ENCODE peak calls at places on chromosomes 16 and 17, in eight cellular contexts. J is heart left ventricle, U is OCI-LY7, B is tibial nerve, Y is PC-9, L is GM12864, I is kidney epithelial cell, Z is WTC11. O is an unnamed sample.

GRCh38 chr17:76738468-76738850 is 540 bp downstream of the MFSD11 start:
- DNase-seq in J (no peak), U (peak; percentile 28), B (no peak), Y (no peak), L (no peak), I (no peak), Z (no peak), O (no peak)

GRCh38 chr17:65753348-65753747 is 191.9 kb upstream of the AXIN2 start:
- DNase-seq in J (no peak), U (no peak), B (no peak), Y (no peak), L (no peak), I (no peak), Z (no peak), O (no peak)

GRCh38 chr16:50917941-50918340 is 176.1 kb downstream of the CYLD start:
- DNase-seq in J (no peak), U (no peak), B (no peak), Y (no peak), L (no peak), I (no peak), Z (no peak), O (no peak)

GRCh38 chr17:49471089-49471683 is 23.9 kb upstream of the NGFR start:
- DNase-seq in J (peak; percentile 72), U (no peak), B (peak; percentile 31), Y (no peak), L (no peak), I (no peak), Z (no peak), O (no peak)

GRCh38 chr17:79960788-79961522 is 74.7 kb downstream of the TBC1D16 start:
- DNase-seq in J (no peak), U (no peak), B (no peak), Y (no peak), L (no peak), I (no peak), Z (no peak), O (no peak)

GRCh38 chr17:29063992-29064391 is 21.1 kb downstream of the PIPOX start:
- DNase-seq in J (no peak), U (no peak), B (peak; percentile 9), Y (no peak), L (no peak), I (no peak), Z (no peak), O (no peak)

GRCh38 chr16:6484931-6485330 is 847.7 kb upstream of the RBFOX1 start:
- DNase-seq in J (no peak), U (no peak), B (no peak), Y (no peak), L (no peak), I (no peak), Z (no peak), O (no peak)

GRCh38 chr17:6070895-6071511 is 824 bp downstream of the WSCD1 start:
- DNase-seq in J (no peak), U (no peak), B (no peak), Y (no peak), L (no peak), I (no peak), Z (no peak), O (peak; percentile 47)

GRCh38 chr17:28384281-28385036 is 13.0 kb downstream of the SARM1 start:
- DNase-seq in J (no peak), U (no peak), B (peak; percentile 14), Y (peak; percentile 62), L (no peak), I (no peak), Z (peak; percentile 53), O (peak; percentile 85)

GRCh38 chr16:69108905-69109252 is 3.4 kb downstream of the HAS3 start:
- DNase-seq in J (no peak), U (no peak), B (no peak), Y (no peak), L (no peak), I (no peak), Z (no peak), O (no peak)

GRCh38 chr16:5025171-5025632 is 8.5 kb downstream of the NAGPA start:
- DNase-seq in J (no peak), U (peak; percentile 49), B (peak; percentile 18), Y (no peak), L (no peak), I (no peak), Z (peak; percentile 85), O (peak; percentile 46)

GRCh38 chr16:82655315-82655714 is 28.5 kb downstream of the CDH13 start:
- DNase-seq in J (no peak), U (no peak), B (no peak), Y (no peak), L (no peak), I (peak; percentile 82), Z (no peak), O (no peak)
- TF ChIP-seq CTCF in J (no peak), U (no peak), B (no peak), Y (no peak), L (no peak), I (no peak), Z (no peak), O (no peak)

GRCh38 chr17:9726291-9726690 is 65.1 kb downstream of the DHRS7C start:
- DNase-seq in J (no peak), U (no peak), B (no peak), Y (no peak), L (no peak), I (no peak), Z (no peak), O (no peak)

GRCh38 chr17:9728005-9728404 is 63.4 kb downstream of the DHRS7C start:
- DNase-seq in J (no peak), U (no peak), B (no peak), Y (no peak), L (no peak), I (no peak), Z (no peak), O (no peak)

GRCh38 chr17:9728564-9728963 is 62.8 kb downstream of the DHRS7C start:
- DNase-seq in J (no peak), U (no peak), B (no peak), Y (no peak), L (no peak), I (no peak), Z (no peak), O (no peak)

GRCh38 chr17:9729034-9729650 is 62.2 kb downstream of the DHRS7C start:
- DNase-seq in J (no peak), U (peak; percentile 56), B (peak; percentile 30), Y (peak; percentile 29), L (peak; percentile 4), I (peak; percentile 4), Z (no peak), O (peak; percentile 80)

DNA sequence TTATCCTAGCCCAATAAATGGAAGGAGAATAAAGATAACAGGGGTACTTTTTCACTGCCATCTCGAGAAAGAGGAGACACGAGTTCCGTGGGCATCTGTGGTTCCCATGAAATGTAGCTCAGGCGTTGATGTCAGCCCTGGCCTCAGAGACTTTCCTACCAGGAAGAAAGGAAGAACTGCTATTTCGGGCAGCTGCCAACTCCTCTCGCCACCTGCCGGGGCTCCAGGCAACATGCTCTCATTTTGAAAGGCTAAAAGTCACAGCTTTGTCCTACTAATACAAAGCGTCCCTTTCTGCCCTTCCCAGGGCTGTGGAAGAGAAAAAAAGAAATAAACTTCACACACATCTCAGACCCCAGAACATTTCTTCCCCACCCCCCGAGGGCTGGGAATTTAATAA is 65.8 kb downstream of the DHRS7C start:
- DNase-seq in J (no peak), U (no peak), B (no peak), Y (no peak), L (no peak), I (no peak), Z (no peak), O (no peak)
- TF ChIP-seq CTCF in J (peak; percentile 13), U (no peak), B (no peak), Y (no peak), L (no peak), I (peak; percentile 38), Z (no peak), O (no peak)

DNA sequence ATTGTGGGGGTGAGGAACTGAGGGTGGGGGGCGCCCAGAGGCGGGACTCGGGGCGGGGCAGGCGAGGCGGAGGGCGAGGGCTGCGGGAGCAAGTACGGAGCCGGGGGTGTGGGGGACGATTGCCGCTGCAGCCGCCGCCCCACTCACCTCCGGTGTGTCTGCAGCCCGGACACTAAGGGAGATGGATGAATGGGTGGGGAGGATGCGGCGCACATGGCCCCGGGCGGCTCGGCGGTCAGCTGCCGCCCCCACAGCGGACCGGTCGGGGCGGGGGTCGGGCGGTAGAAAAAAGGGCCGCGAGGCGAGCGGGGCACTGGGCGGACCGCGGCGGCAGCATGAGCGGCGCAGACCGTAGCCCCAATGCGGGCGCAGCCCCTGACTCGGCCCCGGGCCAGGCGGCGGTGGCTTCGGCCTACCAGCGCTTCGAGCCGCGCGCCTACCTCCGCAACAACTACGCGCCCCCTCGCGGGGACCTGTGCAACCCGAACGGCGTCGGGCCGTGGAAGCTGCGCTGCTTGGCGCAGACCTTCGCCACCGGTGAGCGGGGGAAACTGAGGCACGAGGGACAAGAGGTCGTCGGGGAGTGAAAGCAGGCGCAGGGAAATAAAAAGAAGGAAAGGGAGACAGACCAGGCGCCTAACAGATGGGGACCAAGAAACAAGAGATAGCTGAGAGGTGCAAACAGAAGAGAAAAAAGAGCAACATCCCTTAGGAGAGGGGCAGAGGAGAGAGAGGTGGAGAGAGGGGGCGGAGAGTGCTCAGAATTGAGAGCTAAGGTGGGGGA is at the start of gene PNMT:
- DNase-seq in J (peak; percentile 88), U (peak; percentile 56), B (peak; percentile 63), Y (peak; percentile 58), L (no peak), I (no peak), Z (peak; percentile 83), O (peak; percentile 86)
- TF ChIP-seq CTCF in J (peak; percentile 67), U (peak; percentile 76), B (peak; percentile 78), Y (peak; percentile 63), L (peak; percentile 69), I (peak; percentile 55), Z (peak; percentile 26), O (peak; percentile 89)

GRCh38 chr17:20941872-20942271 is 100.9 kb downstream of the USP22 start:
- DNase-seq in J (no peak), U (no peak), B (no peak), Y (no peak), L (no peak), I (no peak), Z (no peak), O (no peak)

GRCh38 chr17:20948984-20949777 is 93.6 kb downstream of the USP22 start:
- DNase-seq in J (no peak), U (no peak), B (no peak), Y (no peak), L (peak; percentile 13), I (no peak), Z (no peak), O (no peak)

DNA sequence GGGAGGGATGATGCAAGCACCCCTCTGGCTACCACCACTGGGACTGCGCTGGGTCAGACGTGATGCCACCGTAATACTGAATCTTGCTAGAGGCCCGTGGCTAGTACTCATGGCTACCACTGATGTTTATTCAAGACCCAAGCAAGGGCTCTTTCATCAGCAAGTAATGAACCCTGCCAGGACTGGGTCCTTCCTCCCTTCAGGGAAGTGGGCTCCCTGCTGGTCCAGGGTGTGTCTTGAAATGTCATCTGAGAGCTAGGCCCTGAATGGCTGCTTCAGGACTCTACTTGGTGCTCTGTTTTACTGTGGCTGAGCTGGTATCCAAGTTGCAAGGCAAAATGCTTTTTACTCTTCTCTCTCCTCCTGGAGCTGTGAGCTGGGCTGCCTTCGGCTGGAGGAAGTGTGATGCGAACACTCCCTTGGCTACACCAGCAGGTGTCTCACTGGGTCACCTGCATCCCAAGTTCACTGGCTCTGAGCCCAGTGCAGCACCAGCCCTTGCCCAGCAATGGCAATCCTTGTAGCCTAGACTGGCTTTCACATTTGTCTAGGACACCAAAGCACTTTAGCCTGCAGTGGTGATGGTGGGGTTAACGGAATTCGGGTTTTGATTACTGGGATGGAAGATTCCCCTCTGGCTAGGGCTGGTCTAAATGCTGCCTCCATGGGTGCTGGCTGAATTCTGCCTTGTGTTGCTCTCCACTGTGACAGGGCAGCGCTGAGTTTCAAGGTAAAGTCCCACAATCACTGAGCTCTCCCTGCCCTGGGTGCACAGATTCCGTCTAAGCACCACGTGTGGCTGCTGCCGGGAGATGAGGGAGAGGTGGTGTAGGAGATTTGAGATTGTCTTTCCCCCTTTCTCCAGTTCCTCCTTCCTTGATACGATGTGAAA is 98.6 kb downstream of the USP22 start:
- DNase-seq in J (no peak), U (peak; percentile 53), B (no peak), Y (peak; percentile 66), L (no peak), I (no peak), Z (peak; percentile 68), O (peak; percentile 43)
- TF ChIP-seq CTCF in J (no peak), U (peak; percentile 71), B (no peak), Y (peak; percentile 68), L (peak; percentile 68), I (peak; percentile 42), Z (peak; percentile 46), O (peak; percentile 51)

O was measured in GM13976.